ENCODE peak calls at places on chromosomes 12 and 14, in seven cellular contexts. K is iPS DF 6.9; Z is IMR-90; G is A549; Y is CD4-positive, alpha-beta memory T cell; W is left ventricle myocardium inferior; R is mammary epithelial cell. S is an unnamed sample.

GRCh38 chr12:8564656-8565055 is 24.0 kb upstream of the CLEC4E start:
- DNase-seq in K (no peak), Z (no peak), G (no peak), Y (no peak), W (no peak), R (no peak), S (no peak)

GRCh38 chr14:94612174-94612573 is at the start of gene SERPINA3:
- DNase-seq in K (no peak), Z (peak; percentile 7), G (no peak), Y (no peak), W (no peak), R (peak; percentile 26), S (no peak)

GRCh38 chr12:27800819-27801218 is 20.8 kb upstream of the MANSC4 start:
- DNase-seq in K (no peak), Z (no peak), G (no peak), Y (no peak), W (no peak), R (no peak), S (no peak)

GRCh38 chr12:2668816-2669215 is 126.0 kb upstream of the FKBP4 start:
- DNase-seq in K (no peak), Z (no peak), G (no peak), Y (no peak), W (no peak), R (no peak), S (no peak)

GRCh38 chr12:56518570-56518969 is 3.0 kb upstream of the RBMS2 start:
- DNase-seq in K (no peak), Z (peak; percentile 66), G (no peak), Y (no peak), W (no peak), R (peak; percentile 51), S (no peak)

GRCh38 chr12:94670075-94670474 is 19.7 kb upstream of the TMCC3 start:
- DNase-seq in K (no peak), Z (no peak), G (no peak), Y (no peak), W (no peak), R (no peak), S (no peak)

GRCh38 chr12:79615596-79616560 is 74.9 kb downstream of the PAWR start:
- DNase-seq in K (no peak), Z (no peak), G (no peak), Y (no peak), W (no peak), R (peak; percentile 56), S (no peak)

GRCh38 chr12:112218150-112218549 is 92.8 kb downstream of the TRAFD1 start:
- DNase-seq in K (no peak), Z (peak; percentile 24), G (no peak), Y (no peak), W (no peak), R (no peak), S (no peak)

GRCh38 chr12:96015672-96016071 is 19.5 kb upstream of the HAL start:
- DNase-seq in K (no peak), Z (peak; percentile 22), G (peak; percentile 27), Y (no peak), W (peak; percentile 16), R (peak; percentile 26), S (no peak)

GRCh38 chr12:97167598-97167997 is 260.5 kb downstream of the NEDD1 start:
- DNase-seq in K (no peak), Z (no peak), G (no peak), Y (no peak), W (no peak), R (peak; percentile 2), S (no peak)

GRCh38 chr12:110760204-110760609 is 17.5 kb upstream of the PPP1CC start:
- DNase-seq in K (no peak), Z (no peak), G (no peak), Y (no peak), W (no peak), R (no peak), S (no peak)

GRCh38 chr12:131871677-131872076 is 22.7 kb upstream of the ULK1 start:
- DNase-seq in K (no peak), Z (no peak), G (no peak), Y (no peak), W (no peak), R (no peak), S (no peak)

GRCh38 chr14:36718216-36718615 is 56.6 kb downstream of the PAX9 start:
- DNase-seq in K (no peak), Z (no peak), G (no peak), Y (no peak), W (no peak), R (no peak), S (no peak)

GRCh38 chr12:54046809-54047159 is 6.9 kb upstream of the HOXC4 start:
- DNase-seq in K (no peak), Z (no peak), G (no peak), Y (no peak), W (no peak), R (no peak), S (no peak)

GRCh38 chr14:100117647-100118376 is 41.6 kb downstream of the DEGS2 start:
- DNase-seq in K (no peak), Z (no peak), G (no peak), Y (no peak), W (no peak), R (no peak), S (no peak)

GRCh38 chr12:1949771-1950470 is 31.5 kb upstream of the CACNA2D4 start:
- DNase-seq in K (no peak), Z (no peak), G (no peak), Y (no peak), W (no peak), R (peak; percentile 75), S (no peak)

GRCh38 chr12:53726946-53727309 is 324 bp downstream of the CALCOCO1 start:
- DNase-seq in K (no peak), Z (peak; percentile 34), G (peak; percentile 38), Y (no peak), W (no peak), R (peak; percentile 40), S (no peak)

GRCh38 chr12:27924350-27925140 is 48.0 kb downstream of the PTHLH start:
- DNase-seq in K (no peak), Z (peak; percentile 61), G (no peak), Y (no peak), W (no peak), R (peak; percentile 16), S (no peak)

GRCh38 chr14:53043107-53043704 is 92.4 kb upstream of the FERMT2 start:
- DNase-seq in K (no peak), Z (peak; percentile 93), G (no peak), Y (no peak), W (no peak), R (no peak), S (no peak)

DNA sequence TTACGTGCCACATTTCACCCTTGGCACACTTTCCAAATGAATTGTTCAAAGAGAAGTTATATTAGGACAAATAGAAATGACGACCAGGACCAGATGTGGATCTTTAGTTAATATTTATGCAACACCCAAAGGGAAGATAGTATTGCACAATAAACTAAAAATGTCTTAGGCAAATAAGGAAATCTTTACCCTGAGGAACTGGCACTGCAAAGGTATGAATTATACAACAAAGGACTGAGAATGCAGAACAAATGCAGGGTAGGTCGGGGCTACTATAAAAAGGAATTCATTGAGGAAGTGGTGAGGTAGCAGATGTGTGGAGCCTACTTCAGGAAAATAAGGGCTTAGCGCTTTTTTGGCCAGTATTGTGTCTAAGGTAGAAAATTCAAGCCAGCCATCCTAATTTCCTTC is 3.9 kb upstream of the TMTC2 start:
- DNase-seq in K (no peak), Z (no peak), G (no peak), Y (no peak), W (no peak), R (no peak), S (no peak)
- H3K27ac ChIP-seq in K (no peak overlapping the region), Z (no peak overlapping the region), G (peak overlapping the region; percentile 60), Y (no peak overlapping the region), W (no peak overlapping the region), R (no peak overlapping the region), S (no peak overlapping the region)

GRCh38 chr14:56579345-56580316 is at the start of gene TMEM260:
- DNase-seq in K (peak; percentile 83), Z (peak; percentile 84), G (peak; percentile 84), Y (peak; percentile 94), W (peak; percentile 85), R (peak; percentile 81), S (peak; percentile 91)
- H3K27ac ChIP-seq in K (no peak within 1 kb of the TSS), Z (peak within 1 kb of the TSS; percentile 94), G (peak within 1 kb of the TSS; percentile 96), Y (peak within 1 kb of the TSS; percentile 83), W (peak within 1 kb of the TSS; percentile 87), R (peak within 1 kb of the TSS; percentile 91), S (peak within 1 kb of the TSS; percentile 33)

DNA sequence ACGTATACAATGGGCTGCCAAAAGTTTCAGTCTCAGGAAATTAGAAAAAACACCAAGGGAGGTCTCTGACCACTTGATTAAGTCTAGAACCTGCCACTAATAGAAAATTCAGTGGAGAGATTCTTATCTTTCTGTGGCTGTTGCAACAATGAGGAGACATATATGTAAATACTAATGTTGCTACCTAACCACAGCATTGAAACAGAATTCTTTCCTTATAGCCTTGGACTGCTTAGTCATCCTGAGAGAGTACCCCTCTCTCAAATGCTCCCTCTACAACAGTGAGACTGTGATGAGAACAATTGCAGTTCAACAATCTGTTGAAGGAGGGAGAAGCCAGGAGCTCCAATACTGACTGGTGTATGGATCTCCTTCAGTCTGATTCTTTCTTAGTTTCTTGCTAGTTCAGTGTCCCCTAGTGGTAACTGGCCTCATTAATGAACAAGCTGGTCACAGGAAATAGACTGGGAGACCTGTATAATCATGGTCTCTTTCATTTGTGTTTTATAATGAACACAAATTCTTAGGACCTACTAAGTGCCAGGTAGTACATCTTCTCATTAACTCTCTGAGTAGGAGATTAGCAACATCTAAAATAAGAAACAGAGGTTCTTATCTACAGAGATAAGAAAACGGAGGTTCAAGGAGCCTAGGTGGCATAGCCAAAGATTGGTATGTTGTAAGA is 164.5 kb downstream of the SLC38A4 start:
- DNase-seq in K (no peak), Z (peak; percentile 95), G (peak; percentile 47), Y (peak; percentile 55), W (no peak), R (peak; percentile 75), S (peak; percentile 40)
- H3K27ac ChIP-seq in K (no peak overlapping the region), Z (peak overlapping the region; percentile 93), G (peak overlapping the region; percentile 71), Y (no peak overlapping the region), W (peak overlapping the region; percentile 79), R (peak overlapping the region; percentile 64), S (no peak overlapping the region)

GRCh38 chr14:106347291-106347778 is 821.0 kb downstream of the TMEM121 start:
- DNase-seq in K (no peak), Z (no peak), G (no peak), Y (no peak), W (no peak), R (no peak), S (no peak)

GRCh38 chr14:106343636-106344035 is 817.3 kb downstream of the TMEM121 start:
- DNase-seq in K (no peak), Z (no peak), G (no peak), Y (no peak), W (no peak), R (no peak), S (no peak)

GRCh38 chr14:106347890-106348755 is 821.7 kb downstream of the TMEM121 start:
- DNase-seq in K (no peak), Z (no peak), G (no peak), Y (no peak), W (no peak), R (no peak), S (no peak)

GRCh38 chr14:106346534-106347290 is 820.3 kb downstream of the TMEM121 start:
- DNase-seq in K (no peak), Z (no peak), G (no peak), Y (no peak), W (no peak), R (no peak), S (no peak)

DNA sequence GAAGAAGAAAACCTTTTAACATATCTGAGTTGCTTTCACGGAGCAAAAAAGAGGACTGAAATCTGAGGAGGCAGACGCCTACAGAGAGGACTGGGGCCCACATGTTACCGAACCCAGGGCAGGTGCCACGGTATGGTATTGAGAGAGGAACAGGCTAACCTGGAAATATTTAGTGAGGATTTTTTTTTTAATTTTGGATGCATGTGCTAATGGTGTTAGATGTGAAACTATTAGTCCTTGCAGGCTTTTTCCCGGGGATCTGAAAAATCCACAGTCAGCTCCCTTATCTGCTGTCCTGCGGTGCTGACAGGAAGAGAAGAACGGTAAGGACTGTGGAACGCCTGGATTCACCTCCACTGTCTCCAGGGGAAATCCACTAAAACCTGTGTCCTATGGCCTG is 819.7 kb downstream of the TMEM121 start:
- DNase-seq in K (no peak), Z (no peak), G (no peak), Y (no peak), W (no peak), R (no peak), S (no peak)
- H3K27ac ChIP-seq in K (no peak overlapping the region), Z (no peak overlapping the region), G (no peak overlapping the region), Y (no peak overlapping the region), W (no peak overlapping the region), R (no peak overlapping the region), S (no peak overlapping the region)